ENCODE peak calls at places on chromosomes 13 and 19, in four cellular contexts. S, L, D and O are unnamed samples.

GRCh38 chr19:33226550-33227241 is 1.0 kb upstream of the SLC7A10 start:
- DNase-seq in D (peak), S (no peak), L (peak), O (no peak)

GRCh38 chr13:40187324-40187795 is 479.1 kb downstream of the FOXO1 start:
- DNase-seq in D (no peak), L (no peak), S (peak), O (no peak)

GRCh38 chr13:35781044-35781443 is 304.6 kb upstream of the MAB21L1 start:
- DNase-seq in S (no peak), D (no peak), L (no peak), O (no peak)

GRCh38 chr19:43789029-43789428 is 8.3 kb upstream of the KCNN4 start:
- DNase-seq in L (no peak), S (no peak), D (no peak), O (no peak)

GRCh38 chr19:47243364-47243775 is 12.4 kb upstream of the BBC3 start:
- DNase-seq in S (no peak), D (no peak), L (no peak), O (no peak)

GRCh38 chr19:39996218-39996810 is 546 bp upstream of the ZNF546 start:
- DNase-seq in L (peak), D (no peak), S (peak), O (peak)

GRCh38 chr13:80359459-80360297 is 18.8 kb upstream of the SPRY2 start:
- DNase-seq in L (peak), S (no peak), D (no peak), O (no peak)

GRCh38 chr19:47379398-47379938 is 30.4 kb downstream of the DHX34 start:
- DNase-seq in S (no peak), D (no peak), L (no peak), O (no peak)

GRCh38 chr13:109131698-109132257 is 502.4 kb downstream of the MYO16 start:
- DNase-seq in L (no peak), S (no peak), D (no peak), O (no peak)

GRCh38 chr13:47611664-47612288 is 389.3 kb downstream of the SUCLA2 start:
- DNase-seq in L (no peak), D (no peak), S (no peak), O (no peak)

GRCh38 chr13:48233886-48234488 is 981 bp downstream of the ITM2B start:
- DNase-seq in L (no peak), S (no peak), D (peak), O (no peak)

GRCh38 chr13:29763426-29764180 is 86.8 kb downstream of the UBL3 start:
- DNase-seq in D (no peak), S (no peak), L (no peak), O (no peak)

GRCh38 chr13:98246538-98247172 is 69.6 kb upstream of the RNF113B start:
- DNase-seq in D (no peak), L (no peak), S (no peak), O (no peak)

GRCh38 chr19:53517114-53517741 is 20.7 kb upstream of the ZNF331 start:
- DNase-seq in L (no peak), S (no peak), D (no peak), O (no peak)

GRCh38 chr13:112134150-112135075 is 67.5 kb downstream of the SOX1 start:
- DNase-seq in L (no peak), S (no peak), D (no peak), O (no peak)
- H3K27ac ChIP-seq in L (no peak), S (no peak), D (no peak), O (no peak)

GRCh38 chr19:2129486-2129885 is 21.9 kb downstream of the AP3D1 start:
- DNase-seq in L (no peak), S (no peak), D (no peak), O (no peak)

GRCh38 chr19:2126879-2127518 is 24.4 kb downstream of the AP3D1 start:
- DNase-seq in S (no peak), D (no peak), L (no peak), O (no peak)

GRCh38 chr19:2129892-2130770 is 21.2 kb downstream of the AP3D1 start:
- DNase-seq in L (no peak), S (no peak), D (no peak), O (no peak)

GRCh38 chr19:2127758-2128157 is 23.6 kb downstream of the AP3D1 start:
- DNase-seq in S (no peak), L (no peak), D (no peak), O (no peak)

DNA sequence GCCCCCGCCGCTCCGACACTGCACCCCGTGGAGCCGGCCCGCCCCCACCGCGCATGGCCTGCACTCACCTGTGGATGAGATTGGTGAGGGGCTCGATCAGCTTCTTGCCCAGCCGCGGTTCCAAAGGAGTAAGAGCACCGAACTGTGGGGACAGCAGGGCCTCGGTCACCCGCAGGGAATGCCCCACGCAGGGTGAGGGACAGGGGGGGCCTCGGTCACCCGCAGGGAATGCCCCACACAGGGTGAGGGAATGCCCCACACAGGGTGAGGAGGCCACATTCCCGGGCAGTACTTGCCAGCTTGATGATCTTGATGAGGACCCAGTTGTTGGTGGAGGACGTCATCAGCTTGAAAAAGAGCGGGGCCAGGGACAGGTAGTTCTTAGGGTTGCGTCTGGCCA is 22.3 kb downstream of the AP3D1 start:
- DNase-seq in L (no peak), D (no peak), S (no peak), O (no peak)
- H3K27ac ChIP-seq in L (no peak), D (no peak), S (no peak), O (no peak)

DNA sequence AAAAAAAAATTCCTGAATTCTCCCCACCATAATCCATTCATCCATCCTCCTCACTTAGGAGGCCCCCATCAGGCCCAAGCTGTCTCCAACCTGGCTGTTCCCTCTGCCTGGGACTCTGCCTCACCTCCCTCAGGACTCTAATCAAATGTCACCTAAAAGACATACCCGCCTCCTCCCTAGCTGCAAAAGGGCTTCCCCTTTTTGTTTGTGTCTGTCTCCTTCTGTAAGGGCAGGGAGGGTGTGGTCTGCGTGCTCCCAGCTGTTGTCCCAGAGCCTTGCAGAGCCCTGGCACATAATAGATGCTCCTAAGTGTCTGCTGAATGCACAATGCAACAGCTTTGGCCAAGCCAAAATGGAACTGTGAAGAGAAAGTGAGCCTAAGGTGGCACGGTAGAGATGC is 4.4 kb downstream of the TRIR start:
- DNase-seq in D (no peak), L (no peak), S (no peak), O (no peak)
- H3K27ac ChIP-seq in D (no peak), L (no peak), S (no peak), O (no peak)

GRCh38 chr19:14177496-14178074 is 28.4 kb downstream of the ADGRL1 start:
- DNase-seq in D (no peak), L (no peak), S (no peak), O (no peak)
- H3K27ac ChIP-seq in D (no peak), L (no peak), S (no peak), O (no peak)

GRCh38 chr13:76516013-76516412 is 370.2 kb downstream of the KCTD12 start:
- DNase-seq in D (no peak), L (no peak), S (no peak), O (no peak)
- H3K27ac ChIP-seq in D (no peak), L (no peak), S (no peak), O (no peak)

DNA sequence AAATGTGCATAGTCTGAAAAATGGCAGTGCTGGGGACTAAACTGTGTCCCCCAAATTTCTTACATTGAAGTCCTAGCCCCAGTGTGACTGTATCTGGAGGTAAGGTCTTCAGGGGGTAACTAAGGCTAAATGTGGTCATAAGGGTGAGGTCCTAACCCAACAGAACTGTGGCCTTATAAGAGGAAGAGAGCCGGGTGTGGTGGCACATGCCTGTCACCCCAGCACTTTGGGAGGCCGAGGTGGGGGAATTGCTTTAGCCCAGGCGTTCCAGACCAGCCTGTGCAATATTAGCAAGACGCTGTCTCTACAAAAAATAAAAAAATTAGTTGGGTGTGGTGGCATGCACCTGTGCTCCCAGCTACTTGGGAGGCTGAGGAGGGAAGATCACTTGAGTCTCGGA is 17.8 kb downstream of the PROZ start:
- DNase-seq in S (no peak), D (no peak), L (no peak), O (no peak)
- H3K27ac ChIP-seq in S (peak), D (no peak), L (no peak), O (no peak)

GRCh38 chr19:35153701-35154534 is 617 bp upstream of the FXYD5 start:
- DNase-seq in S (peak), L (no peak), D (no peak), O (no peak)

GRCh38 chr19:35155981-35156672 is 1.6 kb downstream of the FXYD5 start:
- DNase-seq in S (no peak), L (no peak), D (no peak), O (no peak)

GRCh38 chr19:35156673-35157014 is 2.1 kb downstream of the FXYD5 start:
- DNase-seq in D (no peak), S (no peak), L (no peak), O (no peak)

GRCh38 chr19:35155441-35155840 is 906 bp downstream of the FXYD5 start:
- DNase-seq in S (peak), L (no peak), D (no peak), O (no peak)

GRCh38 chr19:35154535-35155406 is at the start of gene FXYD5:
- DNase-seq in L (no peak), D (no peak), S (peak), O (no peak)
- H3K27ac ChIP-seq in L (peak), D (peak), S (peak), O (peak)

GRCh38 chr19:7720351-7720750 is 11.6 kb downstream of the CLEC4G start:
- DNase-seq in D (no peak), S (no peak), L (no peak), O (no peak)
- H3K27ac ChIP-seq in D (no peak), S (no peak), L (no peak), O (no peak)